ENCODE peak calls at places on chromosomes 7 and 10, in ten cellular contexts. One of them, this sample, is unnamed.

GRCh38 chr7:48179631-48180030 is 8.4 kb downstream of the ABCA13 start:
- DNase-seq in activated CD8-positive, alpha-beta T cell treated with anti-CD3 and anti-CD28 coated beads for 36 hours: no peak
- DNase-seq in GM12892: no peak
- DNase-seq in germinal center: no peak
- DNase-seq in AG09309: no peak
- DNase-seq in NCI-H1092: no peak
- DNase-seq in SJSA1: no peak
- DNase-seq in NCI-H1417 treated with DMSO at 0.1 percent for 48 hours: no peak
- DNase-seq in SW480: no peak
- DNase-seq in activated T-cell treated with anti-CD3 and anti-CD28 coated beads, Interleukin-2, amount 50 U/mL, for 4 hours: no peak
- DNase-seq in this sample: no peak

GRCh38 chr10:104043185-104043830 is 42.4 kb downstream of the COL17A1 start:
- DNase-seq in activated T-cell treated with anti-CD3 and anti-CD28 coated beads, Interleukin-2, amount 50 U/mL, for 4 hours: no peak
- DNase-seq in germinal center: no peak
- DNase-seq in SJSA1: no peak
- DNase-seq in GM12892: no peak
- DNase-seq in activated CD8-positive, alpha-beta T cell treated with anti-CD3 and anti-CD28 coated beads for 36 hours: no peak
- DNase-seq in SW480: no peak
- DNase-seq in NCI-H1092: no peak
- DNase-seq in NCI-H1417 treated with DMSO at 0.1 percent for 48 hours: no peak
- DNase-seq in AG09309: no peak
- DNase-seq in this sample: no peak

GRCh38 chr7:17697128-17697881 is 243.0 kb downstream of the SNX13 start:
- DNase-seq in NCI-H1417 treated with DMSO at 0.1 percent for 48 hours: no peak
- DNase-seq in SW480: no peak
- DNase-seq in AG09309: no peak
- DNase-seq in germinal center: no peak
- DNase-seq in NCI-H1092: no peak
- DNase-seq in activated T-cell treated with anti-CD3 and anti-CD28 coated beads, Interleukin-2, amount 50 U/mL, for 4 hours: no peak
- DNase-seq in activated CD8-positive, alpha-beta T cell treated with anti-CD3 and anti-CD28 coated beads for 36 hours: no peak
- DNase-seq in SJSA1: no peak
- DNase-seq in GM12892: no peak
- DNase-seq in this sample: no peak

GRCh38 chr10:6694447-6695155 is 114.5 kb upstream of the PRKCQ start:
- DNase-seq in AG09309: no peak
- DNase-seq in SJSA1: peak
- DNase-seq in SW480: no peak
- DNase-seq in activated CD8-positive, alpha-beta T cell treated with anti-CD3 and anti-CD28 coated beads for 36 hours: peak
- DNase-seq in NCI-H1417 treated with DMSO at 0.1 percent for 48 hours: no peak
- DNase-seq in germinal center: no peak
- DNase-seq in activated T-cell treated with anti-CD3 and anti-CD28 coated beads, Interleukin-2, amount 50 U/mL, for 4 hours: no peak
- DNase-seq in NCI-H1092: no peak
- DNase-seq in GM12892: no peak
- DNase-seq in this sample: peak

GRCh38 chr10:129372168-129372567 is 94.9 kb upstream of the MGMT start:
- DNase-seq in GM12892: no peak
- DNase-seq in activated CD8-positive, alpha-beta T cell treated with anti-CD3 and anti-CD28 coated beads for 36 hours: no peak
- DNase-seq in NCI-H1417 treated with DMSO at 0.1 percent for 48 hours: no peak
- DNase-seq in activated T-cell treated with anti-CD3 and anti-CD28 coated beads, Interleukin-2, amount 50 U/mL, for 4 hours: no peak
- DNase-seq in germinal center: no peak
- DNase-seq in AG09309: no peak
- DNase-seq in SJSA1: no peak
- DNase-seq in SW480: no peak
- DNase-seq in NCI-H1092: no peak
- DNase-seq in this sample: no peak

GRCh38 chr10:75476569-75476968 is 45.1 kb downstream of the LRMDA start:
- DNase-seq in AG09309: no peak
- DNase-seq in NCI-H1092: no peak
- DNase-seq in activated CD8-positive, alpha-beta T cell treated with anti-CD3 and anti-CD28 coated beads for 36 hours: no peak
- DNase-seq in GM12892: no peak
- DNase-seq in activated T-cell treated with anti-CD3 and anti-CD28 coated beads, Interleukin-2, amount 50 U/mL, for 4 hours: no peak
- DNase-seq in NCI-H1417 treated with DMSO at 0.1 percent for 48 hours: no peak
- DNase-seq in germinal center: no peak
- DNase-seq in SW480: no peak
- DNase-seq in SJSA1: no peak
- DNase-seq in this sample: no peak

GRCh38 chr10:14014423-14014822 is 316.3 kb downstream of the FRMD4A start:
- DNase-seq in activated CD8-positive, alpha-beta T cell treated with anti-CD3 and anti-CD28 coated beads for 36 hours: no peak
- DNase-seq in SJSA1: no peak
- DNase-seq in GM12892: no peak
- DNase-seq in activated T-cell treated with anti-CD3 and anti-CD28 coated beads, Interleukin-2, amount 50 U/mL, for 4 hours: no peak
- DNase-seq in NCI-H1417 treated with DMSO at 0.1 percent for 48 hours: no peak
- DNase-seq in germinal center: no peak
- DNase-seq in AG09309: no peak
- DNase-seq in SW480: no peak
- DNase-seq in NCI-H1092: no peak
- DNase-seq in this sample: no peak

GRCh38 chr10:69642747-69643146 is 12.7 kb downstream of the FAM241B start:
- DNase-seq in SW480: no peak
- DNase-seq in SJSA1: no peak
- DNase-seq in NCI-H1417 treated with DMSO at 0.1 percent for 48 hours: no peak
- DNase-seq in NCI-H1092: no peak
- DNase-seq in activated T-cell treated with anti-CD3 and anti-CD28 coated beads, Interleukin-2, amount 50 U/mL, for 4 hours: no peak
- DNase-seq in germinal center: no peak
- DNase-seq in GM12892: no peak
- DNase-seq in AG09309: no peak
- DNase-seq in activated CD8-positive, alpha-beta T cell treated with anti-CD3 and anti-CD28 coated beads for 36 hours: no peak
- DNase-seq in this sample: no peak

GRCh38 chr10:78921906-78922305 is 146.9 kb upstream of the ZMIZ1 start:
- DNase-seq in NCI-H1417 treated with DMSO at 0.1 percent for 48 hours: no peak
- DNase-seq in GM12892: no peak
- DNase-seq in SJSA1: no peak
- DNase-seq in SW480: no peak
- DNase-seq in AG09309: no peak
- DNase-seq in germinal center: no peak
- DNase-seq in activated T-cell treated with anti-CD3 and anti-CD28 coated beads, Interleukin-2, amount 50 U/mL, for 4 hours: no peak
- DNase-seq in activated CD8-positive, alpha-beta T cell treated with anti-CD3 and anti-CD28 coated beads for 36 hours: no peak
- DNase-seq in NCI-H1092: no peak
- DNase-seq in this sample: no peak

GRCh38 chr10:71970869-71971268 is 6.7 kb downstream of the CHST3 start:
- DNase-seq in germinal center: no peak
- DNase-seq in SJSA1: no peak
- DNase-seq in GM12892: no peak
- DNase-seq in SW480: no peak
- DNase-seq in NCI-H1417 treated with DMSO at 0.1 percent for 48 hours: no peak
- DNase-seq in NCI-H1092: no peak
- DNase-seq in AG09309: no peak
- DNase-seq in activated CD8-positive, alpha-beta T cell treated with anti-CD3 and anti-CD28 coated beads for 36 hours: no peak
- DNase-seq in activated T-cell treated with anti-CD3 and anti-CD28 coated beads, Interleukin-2, amount 50 U/mL, for 4 hours: no peak
- DNase-seq in this sample: no peak

GRCh38 chr10:52353960-52354394 is 39.9 kb downstream of the DKK1 start:
- DNase-seq in SJSA1: no peak
- DNase-seq in NCI-H1417 treated with DMSO at 0.1 percent for 48 hours: no peak
- DNase-seq in activated T-cell treated with anti-CD3 and anti-CD28 coated beads, Interleukin-2, amount 50 U/mL, for 4 hours: no peak
- DNase-seq in germinal center: no peak
- DNase-seq in SW480: peak
- DNase-seq in activated CD8-positive, alpha-beta T cell treated with anti-CD3 and anti-CD28 coated beads for 36 hours: no peak
- DNase-seq in GM12892: no peak
- DNase-seq in NCI-H1092: no peak
- DNase-seq in AG09309: peak
- DNase-seq in this sample: no peak

GRCh38 chr10:63236113-63236935 is 103.2 kb downstream of the NRBF2 start:
- DNase-seq in SJSA1: peak
- DNase-seq in NCI-H1417 treated with DMSO at 0.1 percent for 48 hours: no peak
- DNase-seq in activated T-cell treated with anti-CD3 and anti-CD28 coated beads, Interleukin-2, amount 50 U/mL, for 4 hours: no peak
- DNase-seq in SW480: peak
- DNase-seq in NCI-H1092: no peak
- DNase-seq in AG09309: peak
- DNase-seq in germinal center: no peak
- DNase-seq in GM12892: no peak
- DNase-seq in activated CD8-positive, alpha-beta T cell treated with anti-CD3 and anti-CD28 coated beads for 36 hours: peak
- DNase-seq in this sample: peak

GRCh38 chr10:110717830-110718595 is 73.9 kb downstream of the RBM20 start:
- DNase-seq in AG09309: no peak
- DNase-seq in SW480: no peak
- DNase-seq in SJSA1: no peak
- DNase-seq in activated CD8-positive, alpha-beta T cell treated with anti-CD3 and anti-CD28 coated beads for 36 hours: no peak
- DNase-seq in germinal center: no peak
- DNase-seq in NCI-H1417 treated with DMSO at 0.1 percent for 48 hours: no peak
- DNase-seq in NCI-H1092: no peak
- DNase-seq in activated T-cell treated with anti-CD3 and anti-CD28 coated beads, Interleukin-2, amount 50 U/mL, for 4 hours: no peak
- DNase-seq in GM12892: no peak
- DNase-seq in this sample: no peak

GRCh38 chr7:27708485-27708884 is 31.5 kb upstream of the TAX1BP1 start:
- DNase-seq in AG09309: no peak
- DNase-seq in GM12892: no peak
- DNase-seq in activated T-cell treated with anti-CD3 and anti-CD28 coated beads, Interleukin-2, amount 50 U/mL, for 4 hours: no peak
- DNase-seq in germinal center: no peak
- DNase-seq in SJSA1: no peak
- DNase-seq in activated CD8-positive, alpha-beta T cell treated with anti-CD3 and anti-CD28 coated beads for 36 hours: no peak
- DNase-seq in NCI-H1092: no peak
- DNase-seq in NCI-H1417 treated with DMSO at 0.1 percent for 48 hours: no peak
- DNase-seq in SW480: no peak
- DNase-seq in this sample: no peak

GRCh38 chr7:22920664-22921063 is 93.3 kb downstream of the HYCC1 start:
- DNase-seq in SW480: no peak
- DNase-seq in activated CD8-positive, alpha-beta T cell treated with anti-CD3 and anti-CD28 coated beads for 36 hours: no peak
- DNase-seq in activated T-cell treated with anti-CD3 and anti-CD28 coated beads, Interleukin-2, amount 50 U/mL, for 4 hours: no peak
- DNase-seq in SJSA1: no peak
- DNase-seq in GM12892: no peak
- DNase-seq in germinal center: no peak
- DNase-seq in NCI-H1417 treated with DMSO at 0.1 percent for 48 hours: no peak
- DNase-seq in NCI-H1092: no peak
- DNase-seq in AG09309: no peak
- DNase-seq in this sample: no peak

GRCh38 chr7:127840552-127840951 is 188.6 kb downstream of the SND1 start:
- DNase-seq in SW480: no peak
- DNase-seq in NCI-H1092: no peak
- DNase-seq in NCI-H1417 treated with DMSO at 0.1 percent for 48 hours: no peak
- DNase-seq in AG09309: no peak
- DNase-seq in activated CD8-positive, alpha-beta T cell treated with anti-CD3 and anti-CD28 coated beads for 36 hours: no peak
- DNase-seq in activated T-cell treated with anti-CD3 and anti-CD28 coated beads, Interleukin-2, amount 50 U/mL, for 4 hours: no peak
- DNase-seq in germinal center: no peak
- DNase-seq in GM12892: no peak
- DNase-seq in SJSA1: no peak
- DNase-seq in this sample: no peak

GRCh38 chr10:79316671-79317431 is 30.4 kb upstream of the PPIF start:
- DNase-seq in SW480: peak
- DNase-seq in SJSA1: peak
- DNase-seq in AG09309: no peak
- DNase-seq in germinal center: peak
- DNase-seq in GM12892: peak
- DNase-seq in NCI-H1417 treated with DMSO at 0.1 percent for 48 hours: no peak
- DNase-seq in activated CD8-positive, alpha-beta T cell treated with anti-CD3 and anti-CD28 coated beads for 36 hours: peak
- DNase-seq in activated T-cell treated with anti-CD3 and anti-CD28 coated beads, Interleukin-2, amount 50 U/mL, for 4 hours: no peak
- DNase-seq in NCI-H1092: no peak
- DNase-seq in this sample: no peak

GRCh38 chr10:99938563-99938962 is 71.2 kb downstream of the DNMBP start:
- DNase-seq in AG09309: no peak
- DNase-seq in NCI-H1417 treated with DMSO at 0.1 percent for 48 hours: no peak
- DNase-seq in SW480: no peak
- DNase-seq in activated T-cell treated with anti-CD3 and anti-CD28 coated beads, Interleukin-2, amount 50 U/mL, for 4 hours: no peak
- DNase-seq in activated CD8-positive, alpha-beta T cell treated with anti-CD3 and anti-CD28 coated beads for 36 hours: no peak
- DNase-seq in GM12892: peak
- DNase-seq in germinal center: no peak
- DNase-seq in SJSA1: peak
- DNase-seq in NCI-H1092: no peak
- DNase-seq in this sample: no peak